ENCODE peak calls at places on chromosomes 6 and 20, in eight cellular contexts. One of them, this sample, is unnamed.

GRCh38 chr6:148179786-148180185 is 162.9 kb upstream of the SASH1 start:
- DNase-seq in CD8-positive, alpha-beta memory T cell: no peak
- DNase-seq in bronchial epithelial cell: peak; percentile 17
- DNase-seq in BJ: no peak
- DNase-seq in breast epithelium: no peak
- DNase-seq in left lung: no peak
- DNase-seq in heart left ventricle: no peak
- DNase-seq in PC-3: peak; percentile 64
- DNase-seq in this sample: no peak

GRCh38 chr20:19974621-19975435 is 42.3 kb upstream of the NAA20 start:
- DNase-seq in CD8-positive, alpha-beta memory T cell: no peak
- DNase-seq in bronchial epithelial cell: peak; percentile 79
- DNase-seq in BJ: peak; percentile 94
- DNase-seq in breast epithelium: peak; percentile 82
- DNase-seq in left lung: peak; percentile 84
- DNase-seq in heart left ventricle: peak; percentile 92
- DNase-seq in PC-3: peak; percentile 87
- DNase-seq in this sample: peak; percentile 77

GRCh38 chr20:59006864-59007757 is at the start of gene CTSZ:
- DNase-seq in CD8-positive, alpha-beta memory T cell: peak; percentile 38
- DNase-seq in bronchial epithelial cell: no peak
- DNase-seq in BJ: no peak
- DNase-seq in breast epithelium: no peak
- DNase-seq in left lung: peak; percentile 80
- DNase-seq in heart left ventricle: peak; percentile 79
- DNase-seq in PC-3: peak; percentile 54
- DNase-seq in this sample: no peak

GRCh38 chr6:111677186-111677990 is 71.7 kb upstream of the TRAF3IP2 start:
- DNase-seq in CD8-positive, alpha-beta memory T cell: no peak
- DNase-seq in bronchial epithelial cell: no peak
- DNase-seq in BJ: no peak
- DNase-seq in breast epithelium: no peak
- DNase-seq in left lung: no peak
- DNase-seq in heart left ventricle: no peak
- DNase-seq in PC-3: no peak
- DNase-seq in this sample: no peak

GRCh38 chr6:7820288-7820835 is 90.2 kb downstream of the TXNDC5 start:
- DNase-seq in CD8-positive, alpha-beta memory T cell: no peak
- DNase-seq in bronchial epithelial cell: no peak
- DNase-seq in BJ: no peak
- DNase-seq in breast epithelium: no peak
- DNase-seq in left lung: no peak
- DNase-seq in heart left ventricle: no peak
- DNase-seq in PC-3: no peak
- DNase-seq in this sample: no peak

GRCh38 chr20:37494796-37495195 is 26.3 kb upstream of the NNAT start:
- DNase-seq in CD8-positive, alpha-beta memory T cell: no peak
- DNase-seq in bronchial epithelial cell: no peak
- DNase-seq in BJ: no peak
- DNase-seq in breast epithelium: no peak
- DNase-seq in left lung: no peak
- DNase-seq in heart left ventricle: no peak
- DNase-seq in PC-3: no peak
- DNase-seq in this sample: no peak

GRCh38 chr6:83467620-83468036 is 36.8 kb upstream of the ME1 start:
- DNase-seq in CD8-positive, alpha-beta memory T cell: no peak
- DNase-seq in bronchial epithelial cell: no peak
- DNase-seq in BJ: no peak
- DNase-seq in breast epithelium: peak; percentile 22
- DNase-seq in left lung: peak; percentile 81
- DNase-seq in heart left ventricle: peak; percentile 68
- DNase-seq in PC-3: no peak
- DNase-seq in this sample: no peak

GRCh38 chr20:38706482-38706881 is 17.8 kb upstream of the SLC32A1 start:
- DNase-seq in CD8-positive, alpha-beta memory T cell: no peak
- DNase-seq in bronchial epithelial cell: no peak
- DNase-seq in BJ: no peak
- DNase-seq in breast epithelium: no peak
- DNase-seq in left lung: no peak
- DNase-seq in heart left ventricle: no peak
- DNase-seq in PC-3: no peak
- DNase-seq in this sample: no peak

GRCh38 chr6:167739721-167740475 is 86.8 kb upstream of the AFDN start:
- DNase-seq in CD8-positive, alpha-beta memory T cell: no peak
- DNase-seq in bronchial epithelial cell: no peak
- DNase-seq in BJ: no peak
- DNase-seq in breast epithelium: no peak
- DNase-seq in left lung: no peak
- DNase-seq in heart left ventricle: no peak
- DNase-seq in PC-3: no peak
- DNase-seq in this sample: no peak

GRCh38 chr6:169841907-169842606 is 90.6 kb downstream of the ERMARD start:
- DNase-seq in CD8-positive, alpha-beta memory T cell: no peak
- DNase-seq in bronchial epithelial cell: no peak
- DNase-seq in BJ: no peak
- DNase-seq in breast epithelium: peak; percentile 15
- DNase-seq in left lung: no peak
- DNase-seq in heart left ventricle: no peak
- DNase-seq in PC-3: no peak
- DNase-seq in this sample: no peak

GRCh38 chr6:170045981-170046667 is 244.8 kb downstream of the DLL1 start:
- DNase-seq in CD8-positive, alpha-beta memory T cell: no peak
- DNase-seq in bronchial epithelial cell: no peak
- DNase-seq in BJ: no peak
- DNase-seq in breast epithelium: no peak
- DNase-seq in left lung: peak; percentile 29
- DNase-seq in heart left ventricle: no peak
- DNase-seq in PC-3: no peak
- DNase-seq in this sample: no peak

DNA sequence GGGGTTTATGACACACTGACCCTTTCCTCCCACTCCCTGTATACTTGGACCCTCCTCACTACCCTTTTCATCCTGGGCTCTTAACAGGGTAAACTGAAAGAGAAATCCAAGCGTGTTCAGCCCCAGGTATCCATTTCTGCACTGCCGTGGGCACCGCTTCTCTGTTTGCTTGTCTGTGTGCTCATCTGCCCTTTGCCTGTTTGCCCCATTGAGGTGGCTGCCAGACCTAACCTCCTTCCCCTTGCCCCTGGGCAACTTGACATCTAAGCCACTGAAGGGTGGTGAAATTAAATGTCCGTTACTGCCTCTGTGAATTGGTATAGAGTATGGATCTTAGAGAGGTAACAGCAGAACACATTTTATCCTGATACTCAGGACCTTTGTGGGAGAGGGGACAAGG is 38.7 kb downstream of the ACSS2 start:
- DNase-seq in CD8-positive, alpha-beta memory T cell: no peak
- DNase-seq in bronchial epithelial cell: no peak
- DNase-seq in BJ: no peak
- DNase-seq in breast epithelium: no peak
- DNase-seq in left lung: no peak
- DNase-seq in heart left ventricle: no peak
- DNase-seq in PC-3: no peak
- DNase-seq in this sample: no peak
- H3K36me3 ChIP-seq in CD8-positive, alpha-beta memory T cell: no peaks in the 10 kb centered on the region
- H3K36me3 ChIP-seq in bronchial epithelial cell: peaks cover 1% of the 10 kb centered on the region
- H3K36me3 ChIP-seq in BJ: peaks cover 3% of the 10 kb centered on the region
- H3K36me3 ChIP-seq in breast epithelium: no peaks in the 10 kb centered on the region
- H3K36me3 ChIP-seq in left lung: peaks cover 59% of the 10 kb centered on the region
- H3K36me3 ChIP-seq in heart left ventricle: peaks cover 11% of the 10 kb centered on the region
- H3K36me3 ChIP-seq in PC-3: peaks cover 11% of the 10 kb centered on the region
- H3K36me3 ChIP-seq in this sample: no peaks in the 10 kb centered on the region

GRCh38 chr20:62132421-62132820 is 10.1 kb downstream of the LSM14B start:
- DNase-seq in CD8-positive, alpha-beta memory T cell: no peak
- DNase-seq in bronchial epithelial cell: no peak
- DNase-seq in BJ: no peak
- DNase-seq in breast epithelium: no peak
- DNase-seq in left lung: no peak
- DNase-seq in heart left ventricle: peak; percentile 58
- DNase-seq in PC-3: no peak
- DNase-seq in this sample: no peak
- H3K36me3 ChIP-seq in CD8-positive, alpha-beta memory T cell: peaks cover 84% of the 10 kb centered on the region
- H3K36me3 ChIP-seq in bronchial epithelial cell: peaks cover 52% of the 10 kb centered on the region
- H3K36me3 ChIP-seq in BJ: peaks cover 59% of the 10 kb centered on the region
- H3K36me3 ChIP-seq in breast epithelium: peaks cover 14% of the 10 kb centered on the region
- H3K36me3 ChIP-seq in left lung: peaks cover 100% of the 10 kb centered on the region
- H3K36me3 ChIP-seq in heart left ventricle: peaks cover 98% of the 10 kb centered on the region
- H3K36me3 ChIP-seq in PC-3: peaks cover 55% of the 10 kb centered on the region
- H3K36me3 ChIP-seq in this sample: peaks cover 2% of the 10 kb centered on the region

GRCh38 chr6:52532457-52532856 is 44.4 kb downstream of the TRAM2 start:
- DNase-seq in CD8-positive, alpha-beta memory T cell: no peak
- DNase-seq in bronchial epithelial cell: no peak
- DNase-seq in BJ: no peak
- DNase-seq in breast epithelium: no peak
- DNase-seq in left lung: no peak
- DNase-seq in heart left ventricle: no peak
- DNase-seq in PC-3: peak; percentile 32
- DNase-seq in this sample: no peak
- H3K36me3 ChIP-seq in CD8-positive, alpha-beta memory T cell: no peaks in the 10 kb centered on the region
- H3K36me3 ChIP-seq in bronchial epithelial cell: peaks cover 1% of the 10 kb centered on the region
- H3K36me3 ChIP-seq in BJ: peaks cover 12% of the 10 kb centered on the region
- H3K36me3 ChIP-seq in breast epithelium: no peaks in the 10 kb centered on the region
- H3K36me3 ChIP-seq in left lung: peaks cover 15% of the 10 kb centered on the region
- H3K36me3 ChIP-seq in heart left ventricle: peaks cover 26% of the 10 kb centered on the region
- H3K36me3 ChIP-seq in PC-3: peaks cover 10% of the 10 kb centered on the region
- H3K36me3 ChIP-seq in this sample: no peaks in the 10 kb centered on the region

GRCh38 chr20:46004187-46004586 is 4.5 kb upstream of the MMP9 start:
- DNase-seq in CD8-positive, alpha-beta memory T cell: no peak
- DNase-seq in bronchial epithelial cell: no peak
- DNase-seq in BJ: no peak
- DNase-seq in breast epithelium: no peak
- DNase-seq in left lung: peak; percentile 70
- DNase-seq in heart left ventricle: peak; percentile 40
- DNase-seq in PC-3: no peak
- DNase-seq in this sample: no peak
- H3K36me3 ChIP-seq in CD8-positive, alpha-beta memory T cell: no peaks in the 10 kb centered on the region
- H3K36me3 ChIP-seq in bronchial epithelial cell: no peaks in the 10 kb centered on the region
- H3K36me3 ChIP-seq in BJ: no peaks in the 10 kb centered on the region
- H3K36me3 ChIP-seq in breast epithelium: no peaks in the 10 kb centered on the region
- H3K36me3 ChIP-seq in left lung: no peaks in the 10 kb centered on the region
- H3K36me3 ChIP-seq in heart left ventricle: no peaks in the 10 kb centered on the region
- H3K36me3 ChIP-seq in PC-3: no peaks in the 10 kb centered on the region
- H3K36me3 ChIP-seq in this sample: no peaks in the 10 kb centered on the region

GRCh38 chr6:18100296-18100695 is 22.2 kb downstream of the NHLRC1 start:
- DNase-seq in CD8-positive, alpha-beta memory T cell: no peak
- DNase-seq in bronchial epithelial cell: no peak
- DNase-seq in BJ: no peak
- DNase-seq in breast epithelium: no peak
- DNase-seq in left lung: no peak
- DNase-seq in heart left ventricle: no peak
- DNase-seq in PC-3: no peak
- DNase-seq in this sample: no peak

GRCh38 chr6:18091382-18091781 is 31.1 kb downstream of the NHLRC1 start:
- DNase-seq in CD8-positive, alpha-beta memory T cell: no peak
- DNase-seq in bronchial epithelial cell: no peak
- DNase-seq in BJ: no peak
- DNase-seq in breast epithelium: no peak
- DNase-seq in left lung: no peak
- DNase-seq in heart left ventricle: no peak
- DNase-seq in PC-3: no peak
- DNase-seq in this sample: no peak

GRCh38 chr6:18099501-18099900 is 23.0 kb downstream of the NHLRC1 start:
- DNase-seq in CD8-positive, alpha-beta memory T cell: no peak
- DNase-seq in bronchial epithelial cell: peak; percentile 58
- DNase-seq in BJ: no peak
- DNase-seq in breast epithelium: no peak
- DNase-seq in left lung: no peak
- DNase-seq in heart left ventricle: no peak
- DNase-seq in PC-3: no peak
- DNase-seq in this sample: no peak

GRCh38 chr6:18101271-18101670 is 21.2 kb downstream of the NHLRC1 start:
- DNase-seq in CD8-positive, alpha-beta memory T cell: no peak
- DNase-seq in bronchial epithelial cell: peak; percentile 50
- DNase-seq in BJ: peak; percentile 14
- DNase-seq in breast epithelium: no peak
- DNase-seq in left lung: no peak
- DNase-seq in heart left ventricle: no peak
- DNase-seq in PC-3: peak; percentile 26
- DNase-seq in this sample: no peak

GRCh38 chr6:18096423-18096822 is 26.1 kb downstream of the NHLRC1 start:
- DNase-seq in CD8-positive, alpha-beta memory T cell: no peak
- DNase-seq in bronchial epithelial cell: no peak
- DNase-seq in BJ: no peak
- DNase-seq in breast epithelium: no peak
- DNase-seq in left lung: no peak
- DNase-seq in heart left ventricle: no peak
- DNase-seq in PC-3: no peak
- DNase-seq in this sample: no peak
- H3K36me3 ChIP-seq in CD8-positive, alpha-beta memory T cell: no peaks in the 10 kb centered on the region
- H3K36me3 ChIP-seq in bronchial epithelial cell: no peaks in the 10 kb centered on the region
- H3K36me3 ChIP-seq in BJ: no peaks in the 10 kb centered on the region
- H3K36me3 ChIP-seq in breast epithelium: no peaks in the 10 kb centered on the region
- H3K36me3 ChIP-seq in left lung: no peaks in the 10 kb centered on the region
- H3K36me3 ChIP-seq in heart left ventricle: no peaks in the 10 kb centered on the region
- H3K36me3 ChIP-seq in PC-3: no peaks in the 10 kb centered on the region
- H3K36me3 ChIP-seq in this sample: no peaks in the 10 kb centered on the region